ENCODE peak calls at places on chromosomes 12 and 14, in nine cellular contexts. One of them, this sample, is unnamed.
A peak's percentile ranks its signal among the peaks of the same experiment; 100 is the strongest.

GRCh38 chr12:5187136-5187535 is 143.5 kb downstream of the KCNA5 start:
- DNase-seq in ovary: no peak
- DNase-seq in heart right ventricle: no peak
- DNase-seq in heart left ventricle: no peak
- DNase-seq in neural progenitor cell: no peak
- DNase-seq in tibial artery: no peak
- DNase-seq in cardiac muscle cell: no peak
- DNase-seq in CD8-positive, alpha-beta T cell: no peak
- DNase-seq in stomach: no peak
- DNase-seq in this sample: no peak

GRCh38 chr14:79278798-79279644 is 932.3 kb downstream of the DIO2 start:
- DNase-seq in ovary: no peak
- DNase-seq in CD8-positive, alpha-beta T cell: no peak
- DNase-seq in heart left ventricle: peak; percentile 69
- DNase-seq in tibial artery: peak; percentile 52
- DNase-seq in heart right ventricle: peak; percentile 32
- DNase-seq in neural progenitor cell: peak; percentile 96
- DNase-seq in cardiac muscle cell: peak; percentile 86
- DNase-seq in stomach: peak; percentile 84
- DNase-seq in this sample: peak; percentile 80

GRCh38 chr12:117188961-117189724 is 1.1 kb downstream of the FBXO21 start:
- DNase-seq in tibial artery: peak; percentile 26
- DNase-seq in ovary: peak; percentile 37
- DNase-seq in cardiac muscle cell: peak; percentile 65
- DNase-seq in heart right ventricle: peak; percentile 13
- DNase-seq in heart left ventricle: no peak
- DNase-seq in stomach: no peak
- DNase-seq in neural progenitor cell: peak; percentile 48
- DNase-seq in CD8-positive, alpha-beta T cell: no peak
- DNase-seq in this sample: no peak

GRCh38 chr12:31732926-31733548 is 4.2 kb upstream of the AMN1 start:
- DNase-seq in neural progenitor cell: no peak
- DNase-seq in heart right ventricle: no peak
- DNase-seq in ovary: no peak
- DNase-seq in stomach: no peak
- DNase-seq in CD8-positive, alpha-beta T cell: no peak
- DNase-seq in cardiac muscle cell: peak; percentile 80
- DNase-seq in heart left ventricle: no peak
- DNase-seq in tibial artery: no peak
- DNase-seq in this sample: no peak

GRCh38 chr12:96255077-96255476 is 60.9 kb downstream of the ELK3 start:
- DNase-seq in stomach: no peak
- DNase-seq in CD8-positive, alpha-beta T cell: no peak
- DNase-seq in cardiac muscle cell: peak; percentile 89
- DNase-seq in heart left ventricle: peak; percentile 81
- DNase-seq in ovary: no peak
- DNase-seq in heart right ventricle: peak; percentile 91
- DNase-seq in tibial artery: peak; percentile 79
- DNase-seq in neural progenitor cell: no peak
- DNase-seq in this sample: no peak

GRCh38 chr12:76083761-76084276 is 666 bp downstream of the NAP1L1 start:
- DNase-seq in heart left ventricle: peak; percentile 70
- DNase-seq in heart right ventricle: peak; percentile 73
- DNase-seq in cardiac muscle cell: peak; percentile 78
- DNase-seq in ovary: peak; percentile 75
- DNase-seq in neural progenitor cell: peak; percentile 95
- DNase-seq in tibial artery: peak; percentile 40
- DNase-seq in stomach: peak; percentile 49
- DNase-seq in CD8-positive, alpha-beta T cell: peak; percentile 73
- DNase-seq in this sample: peak; percentile 24

GRCh38 chr14:104129556-104129955 is 8.8 kb upstream of the KIF26A start:
- DNase-seq in neural progenitor cell: no peak
- DNase-seq in stomach: no peak
- DNase-seq in tibial artery: no peak
- DNase-seq in ovary: no peak
- DNase-seq in CD8-positive, alpha-beta T cell: no peak
- DNase-seq in cardiac muscle cell: no peak
- DNase-seq in heart left ventricle: no peak
- DNase-seq in heart right ventricle: no peak
- DNase-seq in this sample: no peak

GRCh38 chr14:75198291-75198933 is 22.0 kb upstream of the TMED10 start:
- DNase-seq in heart left ventricle: peak; percentile 61
- DNase-seq in tibial artery: no peak
- DNase-seq in neural progenitor cell: no peak
- DNase-seq in cardiac muscle cell: peak; percentile 65
- DNase-seq in stomach: peak; percentile 52
- DNase-seq in heart right ventricle: peak; percentile 20
- DNase-seq in ovary: no peak
- DNase-seq in CD8-positive, alpha-beta T cell: no peak
- DNase-seq in this sample: peak; percentile 31

GRCh38 chr12:92796650-92797049 is 93.9 kb downstream of the PLEKHG7 start:
- DNase-seq in tibial artery: no peak
- DNase-seq in CD8-positive, alpha-beta T cell: no peak
- DNase-seq in cardiac muscle cell: no peak
- DNase-seq in heart left ventricle: no peak
- DNase-seq in heart right ventricle: no peak
- DNase-seq in neural progenitor cell: no peak
- DNase-seq in ovary: no peak
- DNase-seq in stomach: no peak
- DNase-seq in this sample: no peak

GRCh38 chr12:6535960-6536847 is 1.9 kb downstream of the GAPDH start:
- DNase-seq in tibial artery: no peak
- DNase-seq in ovary: no peak
- DNase-seq in cardiac muscle cell: no peak
- DNase-seq in neural progenitor cell: no peak
- DNase-seq in heart left ventricle: no peak
- DNase-seq in stomach: no peak
- DNase-seq in heart right ventricle: no peak
- DNase-seq in CD8-positive, alpha-beta T cell: no peak
- DNase-seq in this sample: no peak

GRCh38 chr12:2386566-2386965 is 333.8 kb downstream of the CACNA1C start:
- DNase-seq in heart left ventricle: no peak
- DNase-seq in ovary: no peak
- DNase-seq in neural progenitor cell: no peak
- DNase-seq in stomach: no peak
- DNase-seq in cardiac muscle cell: no peak
- DNase-seq in CD8-positive, alpha-beta T cell: no peak
- DNase-seq in heart right ventricle: no peak
- DNase-seq in tibial artery: no peak
- DNase-seq in this sample: no peak

GRCh38 chr14:73283592-73284379 is 46.5 kb downstream of the PAPLN start:
- DNase-seq in tibial artery: no peak
- DNase-seq in neural progenitor cell: peak; percentile 76
- DNase-seq in CD8-positive, alpha-beta T cell: no peak
- DNase-seq in ovary: no peak
- DNase-seq in heart right ventricle: no peak
- DNase-seq in heart left ventricle: no peak
- DNase-seq in cardiac muscle cell: peak; percentile 52
- DNase-seq in stomach: no peak
- DNase-seq in this sample: no peak

GRCh38 chr12:120413901-120414695 is 23.8 kb upstream of the COX6A1 start:
- DNase-seq in ovary: no peak
- DNase-seq in tibial artery: no peak
- DNase-seq in heart right ventricle: peak; percentile 37
- DNase-seq in cardiac muscle cell: no peak
- DNase-seq in CD8-positive, alpha-beta T cell: no peak
- DNase-seq in heart left ventricle: peak; percentile 50
- DNase-seq in stomach: peak; percentile 73
- DNase-seq in neural progenitor cell: peak; percentile 96
- DNase-seq in this sample: no peak

GRCh38 chr14:104657114-104657524 is 32.3 kb upstream of the INF2 start:
- DNase-seq in heart right ventricle: no peak
- DNase-seq in ovary: no peak
- DNase-seq in stomach: no peak
- DNase-seq in heart left ventricle: no peak
- DNase-seq in CD8-positive, alpha-beta T cell: no peak
- DNase-seq in cardiac muscle cell: no peak
- DNase-seq in neural progenitor cell: no peak
- DNase-seq in tibial artery: no peak
- DNase-seq in this sample: peak; percentile 85

GRCh38 chr14:68631058-68631690 is 161.7 kb downstream of the ZFP36L1 start:
- DNase-seq in heart right ventricle: no peak
- DNase-seq in cardiac muscle cell: no peak
- DNase-seq in CD8-positive, alpha-beta T cell: no peak
- DNase-seq in neural progenitor cell: no peak
- DNase-seq in heart left ventricle: no peak
- DNase-seq in stomach: no peak
- DNase-seq in ovary: no peak
- DNase-seq in tibial artery: no peak
- DNase-seq in this sample: no peak

GRCh38 chr14:105879867-105880561 is 353.6 kb downstream of the TMEM121 start:
- DNase-seq in tibial artery: peak; percentile 13
- DNase-seq in heart left ventricle: peak; percentile 9
- DNase-seq in ovary: peak; percentile 4
- DNase-seq in stomach: peak; percentile 21
- DNase-seq in neural progenitor cell: no peak
- DNase-seq in CD8-positive, alpha-beta T cell: peak; percentile 10
- DNase-seq in cardiac muscle cell: no peak
- DNase-seq in heart right ventricle: no peak
- DNase-seq in this sample: peak; percentile 22

GRCh38 chr12:51911307-51911706 is 4.0 kb downstream of the ACVRL1 start:
- DNase-seq in ovary: no peak
- DNase-seq in neural progenitor cell: no peak
- DNase-seq in heart left ventricle: no peak
- DNase-seq in heart right ventricle: no peak
- DNase-seq in stomach: no peak
- DNase-seq in CD8-positive, alpha-beta T cell: no peak
- DNase-seq in tibial artery: no peak
- DNase-seq in cardiac muscle cell: no peak
- DNase-seq in this sample: no peak

GRCh38 chr14:92880351-92880750 is 42.6 kb upstream of the CHGA start:
- DNase-seq in stomach: no peak
- DNase-seq in ovary: no peak
- DNase-seq in tibial artery: no peak
- DNase-seq in heart left ventricle: no peak
- DNase-seq in heart right ventricle: no peak
- DNase-seq in cardiac muscle cell: no peak
- DNase-seq in CD8-positive, alpha-beta T cell: no peak
- DNase-seq in neural progenitor cell: no peak
- DNase-seq in this sample: no peak

GRCh38 chr12:121214171-121214777 is 4.3 kb downstream of the P2RX4 start:
- DNase-seq in heart right ventricle: no peak
- DNase-seq in heart left ventricle: no peak
- DNase-seq in tibial artery: no peak
- DNase-seq in neural progenitor cell: no peak
- DNase-seq in stomach: no peak
- DNase-seq in CD8-positive, alpha-beta T cell: no peak
- DNase-seq in cardiac muscle cell: peak; percentile 78
- DNase-seq in ovary: no peak
- DNase-seq in this sample: no peak

GRCh38 chr14:104139460-104140212 is 1.2 kb downstream of the KIF26A start:
- DNase-seq in tibial artery: no peak
- DNase-seq in stomach: no peak
- DNase-seq in heart left ventricle: peak; percentile 44
- DNase-seq in ovary: peak; percentile 9
- DNase-seq in heart right ventricle: peak; percentile 62
- DNase-seq in CD8-positive, alpha-beta T cell: no peak
- DNase-seq in cardiac muscle cell: no peak
- DNase-seq in neural progenitor cell: peak; percentile 92
- DNase-seq in this sample: peak; percentile 25

GRCh38 chr12:122187466-122187865 is 4.5 kb downstream of the LRRC43 start:
- DNase-seq in tibial artery: no peak
- DNase-seq in heart left ventricle: no peak
- DNase-seq in heart right ventricle: no peak
- DNase-seq in stomach: no peak
- DNase-seq in CD8-positive, alpha-beta T cell: no peak
- DNase-seq in neural progenitor cell: no peak
- DNase-seq in cardiac muscle cell: no peak
- DNase-seq in ovary: no peak
- DNase-seq in this sample: no peak

GRCh38 chr14:99189201-99189801 is 82.7 kb downstream of the BCL11B start:
- DNase-seq in cardiac muscle cell: no peak
- DNase-seq in stomach: no peak
- DNase-seq in heart left ventricle: no peak
- DNase-seq in ovary: no peak
- DNase-seq in neural progenitor cell: no peak
- DNase-seq in tibial artery: no peak
- DNase-seq in heart right ventricle: no peak
- DNase-seq in CD8-positive, alpha-beta T cell: peak; percentile 67
- DNase-seq in this sample: peak; percentile 65
- H3K4me3 ChIP-seq in cardiac muscle cell: no peak overlapping the region
- H3K4me3 ChIP-seq in stomach: no peak overlapping the region
- H3K4me3 ChIP-seq in heart left ventricle: no peak overlapping the region
- H3K4me3 ChIP-seq in ovary: no peak overlapping the region
- H3K4me3 ChIP-seq in neural progenitor cell: no peak overlapping the region
- H3K4me3 ChIP-seq in tibial artery: no peak overlapping the region
- H3K4me3 ChIP-seq in heart right ventricle: no peak overlapping the region
- H3K4me3 ChIP-seq in CD8-positive, alpha-beta T cell: peak overlapping the region; percentile 62
- H3K4me3 ChIP-seq in this sample: peak overlapping the region; percentile 42

DNA sequence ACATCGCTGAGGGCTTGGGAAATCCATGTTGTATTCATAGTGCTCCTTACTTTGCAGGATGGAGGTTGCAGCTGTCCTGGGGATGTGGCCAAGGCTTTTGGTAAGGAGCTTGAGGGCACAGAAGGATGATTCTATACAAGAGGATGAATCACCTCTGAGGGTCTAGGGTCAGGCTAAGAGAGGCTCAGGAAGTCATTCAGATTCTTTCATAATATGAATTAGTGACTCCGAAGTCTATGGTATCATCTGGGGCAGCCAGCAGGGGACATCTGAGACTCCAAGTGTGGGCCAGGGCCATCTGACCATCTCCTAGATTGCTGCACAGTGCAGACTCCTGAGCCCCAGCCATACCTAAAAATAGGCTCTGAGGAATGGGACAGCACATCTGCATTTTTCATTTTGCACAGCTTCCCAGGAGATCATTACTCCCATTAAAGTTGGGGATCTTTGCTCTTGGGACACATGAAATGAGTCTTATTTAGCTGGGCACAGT is 4.8 kb downstream of the GMPR2 start:
- DNase-seq in neural progenitor cell: no peak
- DNase-seq in heart left ventricle: no peak
- DNase-seq in CD8-positive, alpha-beta T cell: no peak
- DNase-seq in ovary: no peak
- DNase-seq in cardiac muscle cell: no peak
- DNase-seq in tibial artery: no peak
- DNase-seq in stomach: no peak
- DNase-seq in heart right ventricle: no peak
- DNase-seq in this sample: no peak
- TF ChIP-seq CTCF in neural progenitor cell: no peak
- TF ChIP-seq CTCF in heart left ventricle: no peak
- TF ChIP-seq CTCF in CD8-positive, alpha-beta T cell: no peak
- TF ChIP-seq CTCF in ovary: no peak
- TF ChIP-seq CTCF in cardiac muscle cell: no peak
- TF ChIP-seq CTCF in tibial artery: no peak
- TF ChIP-seq CTCF in stomach: no peak
- TF ChIP-seq CTCF in heart right ventricle: no peak
- TF ChIP-seq CTCF in this sample: no peak

GRCh38 chr12:82182601-82183000 is 175.6 kb downstream of the CCDC59 start:
- DNase-seq in tibial artery: no peak
- DNase-seq in heart left ventricle: no peak
- DNase-seq in CD8-positive, alpha-beta T cell: no peak
- DNase-seq in cardiac muscle cell: no peak
- DNase-seq in neural progenitor cell: no peak
- DNase-seq in heart right ventricle: no peak
- DNase-seq in ovary: no peak
- DNase-seq in stomach: no peak
- DNase-seq in this sample: no peak
- H3K27ac ChIP-seq in tibial artery: no peak overlapping the region
- H3K27ac ChIP-seq in heart left ventricle: no peak overlapping the region
- H3K27ac ChIP-seq in CD8-positive, alpha-beta T cell: no peak overlapping the region
- H3K27ac ChIP-seq in cardiac muscle cell: no peak overlapping the region
- H3K27ac ChIP-seq in neural progenitor cell: no peak overlapping the region
- H3K27ac ChIP-seq in heart right ventricle: no peak overlapping the region
- H3K27ac ChIP-seq in ovary: no peak overlapping the region
- H3K27ac ChIP-seq in stomach: no peak overlapping the region
- H3K27ac ChIP-seq in this sample: no peak overlapping the region

GRCh38 chr14:26598672-26599131 is 869 bp upstream of the NOVA1 start:
- DNase-seq in cardiac muscle cell: no peak
- DNase-seq in neural progenitor cell: no peak
- DNase-seq in heart left ventricle: no peak
- DNase-seq in tibial artery: no peak
- DNase-seq in CD8-positive, alpha-beta T cell: no peak
- DNase-seq in stomach: no peak
- DNase-seq in heart right ventricle: no peak
- DNase-seq in ovary: no peak
- DNase-seq in this sample: no peak
- H3K4me3 ChIP-seq in cardiac muscle cell: peak overlapping the region; percentile 97
- H3K4me3 ChIP-seq in neural progenitor cell: peak overlapping the region; percentile 94
- H3K4me3 ChIP-seq in heart left ventricle: peak overlapping the region; percentile 66
- H3K4me3 ChIP-seq in tibial artery: peak overlapping the region; percentile 67
- H3K4me3 ChIP-seq in CD8-positive, alpha-beta T cell: no peak overlapping the region
- H3K4me3 ChIP-seq in stomach: peak overlapping the region; percentile 66
- H3K4me3 ChIP-seq in heart right ventricle: peak overlapping the region; percentile 69
- H3K4me3 ChIP-seq in ovary: peak overlapping the region; percentile 76
- H3K4me3 ChIP-seq in this sample: peak overlapping the region; percentile 80

This sample was measured in dorsolateral prefrontal cortex.